ENCODE peak calls at places on chromosomes 5 and 9, in eight cellular contexts. I, M, H, J, D, S, F and W are unnamed samples.

GRCh38 chr5:78691073-78691960 is 42.7 kb upstream of the LHFPL2 start:
- DNase-seq in I (no peak), M (no peak), H (no peak), J (no peak), D (no peak), S (no peak), F (no peak), W (no peak)

GRCh38 chr9:133700861-133701320 is 37.3 kb downstream of the SARDH start:
- DNase-seq in I (no peak), M (no peak), H (no peak), J (no peak), D (no peak), S (no peak), F (no peak), W (no peak)

GRCh38 chr5:160787247-160787646 is 64.8 kb downstream of the ATP10B start:
- DNase-seq in I (no peak), M (peak; percentile 4), H (no peak), J (no peak), D (no peak), S (no peak), F (no peak), W (no peak)

GRCh38 chr5:20574576-20574975 is 586.6 kb upstream of the CDH18 start:
- DNase-seq in I (no peak), M (no peak), H (no peak), J (no peak), D (no peak), S (no peak), F (no peak), W (no peak)

GRCh38 chr5:134224905-134225779 is 731 bp downstream of the PPP2CA start:
- DNase-seq in I (peak; percentile 60), M (peak; percentile 56), H (peak; percentile 35), J (no peak), D (peak; percentile 60), S (peak; percentile 35), F (peak; percentile 68), W (peak; percentile 74)

GRCh38 chr9:28120241-28121025 is 547.2 kb upstream of the C9orf72 start:
- DNase-seq in I (no peak), M (no peak), H (no peak), J (no peak), D (no peak), S (no peak), F (no peak), W (no peak)

GRCh38 chr5:150787659-150788058 is 9.1 kb downstream of the SMIM3 start:
- DNase-seq in I (no peak), M (no peak), H (peak; percentile 74), J (no peak), D (no peak), S (no peak), F (no peak), W (no peak)

GRCh38 chr9:91711755-91712591 is 238.1 kb downstream of the ROR2 start:
- DNase-seq in I (peak; percentile 75), M (peak; percentile 49), H (peak; percentile 6), J (no peak), D (no peak), S (no peak), F (no peak), W (peak; percentile 76)

GRCh38 chr5:10585120-10585915 is 21.4 kb downstream of the ANKRD33B start:
- DNase-seq in I (peak; percentile 27), M (no peak), H (no peak), J (no peak), D (no peak), S (no peak), F (no peak), W (no peak)

GRCh38 chr9:127133739-127134167 is 11.3 kb upstream of the ANGPTL2 start:
- DNase-seq in I (peak; percentile 60), M (no peak), H (no peak), J (no peak), D (peak; percentile 86), S (peak; percentile 83), F (no peak), W (no peak)

GRCh38 chr9:27664136-27664819 is 91.0 kb upstream of the C9orf72 start:
- DNase-seq in I (no peak), M (no peak), H (no peak), J (no peak), D (no peak), S (no peak), F (no peak), W (no peak)

GRCh38 chr9:71910602-71911060 is 362 bp downstream of the ABHD17B start:
- DNase-seq in I (no peak), M (no peak), H (no peak), J (no peak), D (no peak), S (no peak), F (no peak), W (no peak)

GRCh38 chr9:105670315-105670714 is 8.1 kb downstream of the TAL2 start:
- DNase-seq in I (no peak), M (no peak), H (no peak), J (no peak), D (no peak), S (no peak), F (no peak), W (no peak)

GRCh38 chr5:146877178-146877681 is 1.3 kb downstream of the PPP2R2B start:
- DNase-seq in I (no peak), M (no peak), H (no peak), J (no peak), D (no peak), S (no peak), F (no peak), W (no peak)

GRCh38 chr5:118889165-118889564 is 99.2 kb downstream of the DTWD2 start:
- DNase-seq in I (no peak), M (no peak), H (no peak), J (no peak), D (no peak), S (no peak), F (no peak), W (no peak)

GRCh38 chr9:33924978-33925797 is 108.2 kb downstream of the UBE2R2 start:
- DNase-seq in I (peak; percentile 60), M (no peak), H (peak; percentile 19), J (no peak), D (peak; percentile 74), S (peak; percentile 60), F (peak; percentile 59), W (no peak)

GRCh38 chr5:2249442-2249841 is 366.7 kb upstream of the IRX4 start:
- DNase-seq in I (no peak), M (no peak), H (no peak), J (no peak), D (no peak), S (no peak), F (no peak), W (no peak)

GRCh38 chr9:91776409-91777365 is 173.3 kb downstream of the ROR2 start:
- DNase-seq in I (no peak), M (no peak), H (no peak), J (no peak), D (peak; percentile 15), S (no peak), F (no peak), W (no peak)

GRCh38 chr5:58019614-58020013 is 440.3 kb downstream of the PLK2 start:
- DNase-seq in I (no peak), M (no peak), H (no peak), J (no peak), D (peak; percentile 4), S (no peak), F (no peak), W (no peak)

GRCh38 chr5:33441241-33441844 is 578 bp downstream of the TARS1 start:
- DNase-seq in I (no peak), M (peak; percentile 15), H (peak; percentile 46), J (peak; percentile 53), D (no peak), S (no peak), F (no peak), W (peak; percentile 18)

GRCh38 chr5:111641533-111642230 is 115.3 kb downstream of the NREP start:
- DNase-seq in I (no peak), M (no peak), H (no peak), J (peak; percentile 43), D (peak; percentile 42), S (peak; percentile 87), F (no peak), W (no peak)